ENCODE peak calls at places on chromosome 5, in ten cellular contexts. One of them, this sample, is unnamed.

GRCh38 chr5:120415985-120416384 is 48.1 kb upstream of the PRR16 start:
- DNase-seq in Panc1: no peak
- DNase-seq in islet precursor cell: no peak
- DNase-seq in tibial nerve: no peak
- DNase-seq in activated CD4-positive, alpha-beta T cell treated with anti-CD3 and anti-CD28 coated beads, Interleukin-2, amount 50 U/mL, for 1 hour: no peak
- DNase-seq in DMS153: no peak
- DNase-seq in stimulated activated CD4-positive, alpha-beta T cell treated with anti-CD3 and anti-CD28 coated beads, Interleukin-1b, Interleukin-23, amount 100 ng/mL, for 4 hours: no peak
- DNase-seq in stomach: no peak
- DNase-seq in cardiac fibroblast: no peak
- DNase-seq in activated T-cell treated with anti-CD3 and anti-CD28 coated beads, Interleukin-2, amount 50 U/mL, for 24 hours: no peak
- DNase-seq in this sample: no peak

GRCh38 chr5:66669862-66670195 is 73.6 kb downstream of the MAST4 start:
- DNase-seq in stimulated activated CD4-positive, alpha-beta T cell treated with anti-CD3 and anti-CD28 coated beads, Interleukin-1b, Interleukin-23, amount 100 ng/mL, for 4 hours: no peak
- DNase-seq in stomach: no peak
- DNase-seq in Panc1: no peak
- DNase-seq in DMS153: no peak
- DNase-seq in activated CD4-positive, alpha-beta T cell treated with anti-CD3 and anti-CD28 coated beads, Interleukin-2, amount 50 U/mL, for 1 hour: no peak
- DNase-seq in cardiac fibroblast: no peak
- DNase-seq in tibial nerve: no peak
- DNase-seq in islet precursor cell: no peak
- DNase-seq in activated T-cell treated with anti-CD3 and anti-CD28 coated beads, Interleukin-2, amount 50 U/mL, for 24 hours: no peak
- DNase-seq in this sample: no peak

GRCh38 chr5:111146053-111146452 is 53.9 kb downstream of the WDR36 start:
- DNase-seq in activated CD4-positive, alpha-beta T cell treated with anti-CD3 and anti-CD28 coated beads, Interleukin-2, amount 50 U/mL, for 1 hour: no peak
- DNase-seq in DMS153: no peak
- DNase-seq in islet precursor cell: no peak
- DNase-seq in stomach: no peak
- DNase-seq in Panc1: no peak
- DNase-seq in cardiac fibroblast: no peak
- DNase-seq in tibial nerve: no peak
- DNase-seq in stimulated activated CD4-positive, alpha-beta T cell treated with anti-CD3 and anti-CD28 coated beads, Interleukin-1b, Interleukin-23, amount 100 ng/mL, for 4 hours: no peak
- DNase-seq in activated T-cell treated with anti-CD3 and anti-CD28 coated beads, Interleukin-2, amount 50 U/mL, for 24 hours: no peak
- DNase-seq in this sample: no peak

GRCh38 chr5:133466551-133467324 is 145.6 kb downstream of the FSTL4 start:
- DNase-seq in activated CD4-positive, alpha-beta T cell treated with anti-CD3 and anti-CD28 coated beads, Interleukin-2, amount 50 U/mL, for 1 hour: no peak
- DNase-seq in tibial nerve: no peak
- DNase-seq in cardiac fibroblast: no peak
- DNase-seq in stimulated activated CD4-positive, alpha-beta T cell treated with anti-CD3 and anti-CD28 coated beads, Interleukin-1b, Interleukin-23, amount 100 ng/mL, for 4 hours: no peak
- DNase-seq in stomach: peak
- DNase-seq in Panc1: no peak
- DNase-seq in DMS153: no peak
- DNase-seq in islet precursor cell: no peak
- DNase-seq in activated T-cell treated with anti-CD3 and anti-CD28 coated beads, Interleukin-2, amount 50 U/mL, for 24 hours: no peak
- DNase-seq in this sample: no peak

GRCh38 chr5:170287532-170287931 is 10.0 kb downstream of the LCP2 start:
- DNase-seq in stomach: no peak
- DNase-seq in stimulated activated CD4-positive, alpha-beta T cell treated with anti-CD3 and anti-CD28 coated beads, Interleukin-1b, Interleukin-23, amount 100 ng/mL, for 4 hours: no peak
- DNase-seq in Panc1: no peak
- DNase-seq in cardiac fibroblast: peak
- DNase-seq in activated CD4-positive, alpha-beta T cell treated with anti-CD3 and anti-CD28 coated beads, Interleukin-2, amount 50 U/mL, for 1 hour: no peak
- DNase-seq in islet precursor cell: no peak
- DNase-seq in activated T-cell treated with anti-CD3 and anti-CD28 coated beads, Interleukin-2, amount 50 U/mL, for 24 hours: no peak
- DNase-seq in tibial nerve: peak
- DNase-seq in DMS153: no peak
- DNase-seq in this sample: no peak

GRCh38 chr5:116361171-116361967 is 213.3 kb downstream of the SEMA6A start:
- DNase-seq in Panc1: no peak
- DNase-seq in activated T-cell treated with anti-CD3 and anti-CD28 coated beads, Interleukin-2, amount 50 U/mL, for 24 hours: no peak
- DNase-seq in stomach: peak
- DNase-seq in tibial nerve: no peak
- DNase-seq in stimulated activated CD4-positive, alpha-beta T cell treated with anti-CD3 and anti-CD28 coated beads, Interleukin-1b, Interleukin-23, amount 100 ng/mL, for 4 hours: no peak
- DNase-seq in DMS153: peak
- DNase-seq in islet precursor cell: peak
- DNase-seq in cardiac fibroblast: peak
- DNase-seq in activated CD4-positive, alpha-beta T cell treated with anti-CD3 and anti-CD28 coated beads, Interleukin-2, amount 50 U/mL, for 1 hour: no peak
- DNase-seq in this sample: no peak

GRCh38 chr5:69265931-69266330 is 31.2 kb downstream of the CDK7 start:
- DNase-seq in Panc1: no peak
- DNase-seq in cardiac fibroblast: peak
- DNase-seq in stomach: no peak
- DNase-seq in activated T-cell treated with anti-CD3 and anti-CD28 coated beads, Interleukin-2, amount 50 U/mL, for 24 hours: no peak
- DNase-seq in DMS153: no peak
- DNase-seq in tibial nerve: no peak
- DNase-seq in activated CD4-positive, alpha-beta T cell treated with anti-CD3 and anti-CD28 coated beads, Interleukin-2, amount 50 U/mL, for 1 hour: no peak
- DNase-seq in stimulated activated CD4-positive, alpha-beta T cell treated with anti-CD3 and anti-CD28 coated beads, Interleukin-1b, Interleukin-23, amount 100 ng/mL, for 4 hours: no peak
- DNase-seq in islet precursor cell: peak
- DNase-seq in this sample: peak

GRCh38 chr5:180901204-180902009 is 2.4 kb downstream of the BTNL8 start:
- DNase-seq in stomach: no peak
- DNase-seq in Panc1: no peak
- DNase-seq in activated T-cell treated with anti-CD3 and anti-CD28 coated beads, Interleukin-2, amount 50 U/mL, for 24 hours: no peak
- DNase-seq in DMS153: no peak
- DNase-seq in tibial nerve: no peak
- DNase-seq in islet precursor cell: no peak
- DNase-seq in cardiac fibroblast: no peak
- DNase-seq in stimulated activated CD4-positive, alpha-beta T cell treated with anti-CD3 and anti-CD28 coated beads, Interleukin-1b, Interleukin-23, amount 100 ng/mL, for 4 hours: no peak
- DNase-seq in activated CD4-positive, alpha-beta T cell treated with anti-CD3 and anti-CD28 coated beads, Interleukin-2, amount 50 U/mL, for 1 hour: no peak
- DNase-seq in this sample: no peak

GRCh38 chr5:171914939-171915338 is 91.5 kb downstream of the FBXW11 start:
- DNase-seq in activated T-cell treated with anti-CD3 and anti-CD28 coated beads, Interleukin-2, amount 50 U/mL, for 24 hours: no peak
- DNase-seq in tibial nerve: no peak
- DNase-seq in Panc1: no peak
- DNase-seq in stomach: no peak
- DNase-seq in DMS153: no peak
- DNase-seq in activated CD4-positive, alpha-beta T cell treated with anti-CD3 and anti-CD28 coated beads, Interleukin-2, amount 50 U/mL, for 1 hour: no peak
- DNase-seq in islet precursor cell: no peak
- DNase-seq in stimulated activated CD4-positive, alpha-beta T cell treated with anti-CD3 and anti-CD28 coated beads, Interleukin-1b, Interleukin-23, amount 100 ng/mL, for 4 hours: no peak
- DNase-seq in cardiac fibroblast: no peak
- DNase-seq in this sample: no peak

GRCh38 chr5:113245427-113246052 is 189.2 kb downstream of the TSSK1B start:
- DNase-seq in cardiac fibroblast: peak
- DNase-seq in tibial nerve: no peak
- DNase-seq in stomach: no peak
- DNase-seq in islet precursor cell: no peak
- DNase-seq in activated T-cell treated with anti-CD3 and anti-CD28 coated beads, Interleukin-2, amount 50 U/mL, for 24 hours: no peak
- DNase-seq in Panc1: no peak
- DNase-seq in DMS153: no peak
- DNase-seq in stimulated activated CD4-positive, alpha-beta T cell treated with anti-CD3 and anti-CD28 coated beads, Interleukin-1b, Interleukin-23, amount 100 ng/mL, for 4 hours: no peak
- DNase-seq in activated CD4-positive, alpha-beta T cell treated with anti-CD3 and anti-CD28 coated beads, Interleukin-2, amount 50 U/mL, for 1 hour: no peak
- DNase-seq in this sample: no peak

This sample was measured in HCT116.